ENCODE peak calls at places on chromosomes 13 and 19, in six cellular contexts. One of them, this sample, is unnamed.

GRCh38 chr19:12784394-12784870 is 6.9 kb upstream of the JUNB start:
- DNase-seq in AG09319: no peak
- DNase-seq in BE2C: no peak
- DNase-seq in neural crest cell: no peak
- DNase-seq in left ventricle myocardium inferior: no peak
- DNase-seq in pancreas: no peak
- DNase-seq in this sample: no peak

GRCh38 chr13:74206061-74206561 is 71.9 kb upstream of the KLF12 start:
- DNase-seq in neural crest cell: no peak
- DNase-seq in AG09319: peak
- DNase-seq in pancreas: no peak
- DNase-seq in left ventricle myocardium inferior: no peak
- DNase-seq in BE2C: no peak
- DNase-seq in this sample: no peak

GRCh38 chr19:41691268-41691970 is 3.3 kb upstream of the CEACAM7 start:
- DNase-seq in neural crest cell: no peak
- DNase-seq in left ventricle myocardium inferior: no peak
- DNase-seq in pancreas: no peak
- DNase-seq in AG09319: no peak
- DNase-seq in BE2C: peak
- DNase-seq in this sample: peak

GRCh38 chr19:7953576-7953975 is 10.1 kb upstream of the TIMM44 start:
- DNase-seq in AG09319: no peak
- DNase-seq in neural crest cell: no peak
- DNase-seq in BE2C: no peak
- DNase-seq in left ventricle myocardium inferior: no peak
- DNase-seq in pancreas: no peak
- DNase-seq in this sample: no peak

GRCh38 chr19:48861313-48861712 is 7.1 kb downstream of the PLEKHA4 start:
- DNase-seq in BE2C: no peak
- DNase-seq in left ventricle myocardium inferior: no peak
- DNase-seq in neural crest cell: no peak
- DNase-seq in pancreas: no peak
- DNase-seq in AG09319: no peak
- DNase-seq in this sample: no peak

GRCh38 chr13:98826156-98826555 is 73.7 kb upstream of the SLC15A1 start:
- DNase-seq in neural crest cell: no peak
- DNase-seq in AG09319: no peak
- DNase-seq in left ventricle myocardium inferior: no peak
- DNase-seq in BE2C: no peak
- DNase-seq in pancreas: no peak
- DNase-seq in this sample: no peak

GRCh38 chr19:49224856-49225255 is 67.3 kb downstream of the TRPM4 start:
- DNase-seq in AG09319: no peak
- DNase-seq in left ventricle myocardium inferior: peak
- DNase-seq in BE2C: peak
- DNase-seq in neural crest cell: no peak
- DNase-seq in pancreas: peak
- DNase-seq in this sample: no peak

GRCh38 chr19:58386166-58386575 is 898 bp upstream of the RPS5 start:
- DNase-seq in left ventricle myocardium inferior: no peak
- DNase-seq in BE2C: peak
- DNase-seq in AG09319: no peak
- DNase-seq in neural crest cell: no peak
- DNase-seq in pancreas: no peak
- DNase-seq in this sample: no peak

GRCh38 chr19:53553865-53554791 is 16.2 kb downstream of the ZNF331 start:
- DNase-seq in pancreas: peak
- DNase-seq in BE2C: peak
- DNase-seq in left ventricle myocardium inferior: peak
- DNase-seq in neural crest cell: no peak
- DNase-seq in AG09319: peak
- DNase-seq in this sample: peak

GRCh38 chr13:22316494-22317025 is 645.7 kb downstream of the FGF9 start:
- DNase-seq in left ventricle myocardium inferior: no peak
- DNase-seq in AG09319: no peak
- DNase-seq in BE2C: no peak
- DNase-seq in pancreas: no peak
- DNase-seq in neural crest cell: no peak
- DNase-seq in this sample: no peak

GRCh38 chr19:19083413-19084178 is 19.8 kb downstream of the SLC25A42 start:
- DNase-seq in left ventricle myocardium inferior: peak
- DNase-seq in pancreas: no peak
- DNase-seq in neural crest cell: no peak
- DNase-seq in BE2C: no peak
- DNase-seq in AG09319: no peak
- DNase-seq in this sample: no peak

GRCh38 chr19:46717034-46717715 is at the start of gene PRKD2:
- DNase-seq in left ventricle myocardium inferior: peak
- DNase-seq in neural crest cell: peak
- DNase-seq in AG09319: peak
- DNase-seq in pancreas: peak
- DNase-seq in BE2C: peak
- DNase-seq in this sample: peak

GRCh38 chr13:30477346-30478235 is 11.9 kb upstream of the HMGB1 start:
- DNase-seq in AG09319: no peak
- DNase-seq in neural crest cell: no peak
- DNase-seq in pancreas: no peak
- DNase-seq in left ventricle myocardium inferior: no peak
- DNase-seq in BE2C: no peak
- DNase-seq in this sample: peak

GRCh38 chr19:18427752-18428131 is 8.5 kb downstream of the SSBP4 start:
- DNase-seq in left ventricle myocardium inferior: no peak
- DNase-seq in BE2C: peak
- DNase-seq in neural crest cell: no peak
- DNase-seq in pancreas: no peak
- DNase-seq in AG09319: no peak
- DNase-seq in this sample: no peak

GRCh38 chr13:33612641-33613638 is 205.0 kb upstream of the RFC3 start:
- DNase-seq in pancreas: no peak
- DNase-seq in neural crest cell: no peak
- DNase-seq in AG09319: no peak
- DNase-seq in BE2C: no peak
- DNase-seq in left ventricle myocardium inferior: no peak
- DNase-seq in this sample: peak

GRCh38 chr13:52925775-52926285 is 77.4 kb upstream of the PCDH8 start:
- DNase-seq in BE2C: no peak
- DNase-seq in left ventricle myocardium inferior: peak
- DNase-seq in neural crest cell: no peak
- DNase-seq in AG09319: no peak
- DNase-seq in pancreas: no peak
- DNase-seq in this sample: no peak

GRCh38 chr19:16566161-16566560 is 6.1 kb downstream of the SLC35E1 start:
- DNase-seq in left ventricle myocardium inferior: no peak
- DNase-seq in neural crest cell: no peak
- DNase-seq in BE2C: no peak
- DNase-seq in AG09319: no peak
- DNase-seq in pancreas: no peak
- DNase-seq in this sample: no peak

GRCh38 chr19:41872775-41873647 is 4.1 kb upstream of the CD79A start:
- DNase-seq in BE2C: peak
- DNase-seq in pancreas: peak
- DNase-seq in neural crest cell: peak
- DNase-seq in left ventricle myocardium inferior: peak
- DNase-seq in AG09319: no peak
- DNase-seq in this sample: no peak

GRCh38 chr13:98965325-98965724 is 12.5 kb downstream of the DOCK9 start:
- DNase-seq in BE2C: no peak
- DNase-seq in neural crest cell: no peak
- DNase-seq in AG09319: no peak
- DNase-seq in pancreas: no peak
- DNase-seq in left ventricle myocardium inferior: no peak
- DNase-seq in this sample: no peak

GRCh38 chr13:110127986-110128511 is 178.9 kb downstream of the COL4A1 start:
- DNase-seq in neural crest cell: no peak
- DNase-seq in pancreas: no peak
- DNase-seq in AG09319: no peak
- DNase-seq in left ventricle myocardium inferior: no peak
- DNase-seq in BE2C: no peak
- DNase-seq in this sample: no peak

GRCh38 chr13:44305216-44305615 is 68.4 kb upstream of the SERP2 start:
- DNase-seq in BE2C: no peak
- DNase-seq in neural crest cell: no peak
- DNase-seq in pancreas: no peak
- DNase-seq in left ventricle myocardium inferior: no peak
- DNase-seq in AG09319: no peak
- DNase-seq in this sample: no peak

GRCh38 chr13:33193428-33193974 is 92.1 kb downstream of the STARD13 start:
- DNase-seq in neural crest cell: no peak
- DNase-seq in pancreas: no peak
- DNase-seq in AG09319: no peak
- DNase-seq in left ventricle myocardium inferior: no peak
- DNase-seq in BE2C: peak
- DNase-seq in this sample: no peak

DNA sequence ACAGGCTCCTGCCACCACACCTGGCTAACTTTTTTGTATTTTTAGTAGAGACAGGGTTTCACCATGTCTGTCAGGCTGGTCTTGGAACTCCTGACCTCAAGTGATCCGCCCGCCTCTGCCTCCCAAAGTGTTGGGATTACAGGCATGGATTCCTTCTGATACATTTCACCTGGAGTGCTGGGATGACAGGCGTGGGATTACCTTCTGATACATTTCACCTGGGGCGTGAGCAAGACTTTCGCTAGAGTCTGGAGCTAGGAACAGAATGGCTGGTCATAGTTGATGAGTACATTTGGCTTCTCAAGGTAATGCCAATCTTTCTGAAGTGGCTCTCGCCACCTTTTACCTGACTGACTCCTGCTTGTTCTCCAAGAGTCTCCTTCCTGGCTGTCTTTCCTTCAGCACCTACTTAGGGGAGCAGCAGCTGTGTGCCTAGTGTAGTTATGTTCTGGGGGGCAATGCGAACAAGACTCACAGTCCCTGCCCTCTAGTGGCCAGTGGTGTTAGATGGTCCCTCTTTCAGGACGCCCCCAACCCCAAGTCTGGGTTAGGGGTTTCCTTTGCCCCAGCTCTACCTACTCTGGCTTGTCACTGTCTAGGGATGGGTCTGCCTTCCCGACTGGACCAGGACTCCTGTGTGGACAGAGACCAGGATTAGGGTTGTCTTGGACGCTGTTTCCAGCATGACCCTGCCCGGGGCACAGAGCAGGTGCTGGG is 19.3 kb downstream of the PPP1R37 start:
- DNase-seq in AG09319: no peak
- DNase-seq in neural crest cell: no peak
- DNase-seq in left ventricle myocardium inferior: no peak
- DNase-seq in BE2C: no peak
- DNase-seq in pancreas: no peak
- DNase-seq in this sample: no peak
- TF ChIP-seq CTCF in AG09319: no peak
- TF ChIP-seq CTCF in neural crest cell: peak
- TF ChIP-seq CTCF in left ventricle myocardium inferior: no peak
- TF ChIP-seq CTCF in BE2C: peak
- TF ChIP-seq CTCF in pancreas: no peak
- TF ChIP-seq CTCF in this sample: no peak

DNA sequence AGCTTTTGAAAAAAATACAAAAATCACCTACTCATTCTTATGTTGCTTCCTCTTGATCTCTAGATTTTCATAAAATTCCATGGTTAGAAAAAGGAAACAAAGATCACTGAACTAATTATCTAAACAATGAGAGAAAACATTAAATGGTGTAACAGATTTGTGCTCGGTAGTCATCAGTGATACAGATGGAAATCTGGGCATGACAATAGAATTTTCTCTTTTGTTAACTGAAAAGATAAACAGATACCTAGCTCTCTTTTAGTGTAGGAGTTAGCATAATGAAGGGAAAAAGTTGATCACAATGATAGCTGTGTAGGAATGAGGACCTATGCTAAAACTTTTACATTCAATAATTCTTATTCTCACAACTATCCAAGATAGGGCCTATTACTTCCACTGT is 103.7 kb downstream of the TBC1D4 start:
- DNase-seq in pancreas: no peak
- DNase-seq in neural crest cell: no peak
- DNase-seq in left ventricle myocardium inferior: no peak
- DNase-seq in BE2C: no peak
- DNase-seq in AG09319: no peak
- DNase-seq in this sample: no peak
- TF ChIP-seq CTCF in pancreas: no peak
- TF ChIP-seq CTCF in neural crest cell: no peak
- TF ChIP-seq CTCF in left ventricle myocardium inferior: no peak
- TF ChIP-seq CTCF in BE2C: no peak
- TF ChIP-seq CTCF in AG09319: no peak
- TF ChIP-seq CTCF in this sample: no peak

GRCh38 chr13:91579320-91579719 is 180.9 kb downstream of the GPC5 start:
- DNase-seq in BE2C: no peak
- DNase-seq in neural crest cell: no peak
- DNase-seq in AG09319: no peak
- DNase-seq in pancreas: no peak
- DNase-seq in left ventricle myocardium inferior: no peak
- DNase-seq in this sample: no peak

GRCh38 chr13:91572439-91572838 is 174.0 kb downstream of the GPC5 start:
- DNase-seq in AG09319: no peak
- DNase-seq in pancreas: no peak
- DNase-seq in BE2C: no peak
- DNase-seq in left ventricle myocardium inferior: no peak
- DNase-seq in neural crest cell: no peak
- DNase-seq in this sample: no peak

GRCh38 chr13:91574756-91575155 is 176.3 kb downstream of the GPC5 start:
- DNase-seq in pancreas: no peak
- DNase-seq in neural crest cell: no peak
- DNase-seq in BE2C: no peak
- DNase-seq in left ventricle myocardium inferior: no peak
- DNase-seq in AG09319: no peak
- DNase-seq in this sample: no peak

GRCh38 chr13:91572944-91573535 is 174.6 kb downstream of the GPC5 start:
- DNase-seq in neural crest cell: no peak
- DNase-seq in BE2C: no peak
- DNase-seq in AG09319: no peak
- DNase-seq in left ventricle myocardium inferior: no peak
- DNase-seq in pancreas: no peak
- DNase-seq in this sample: no peak

DNA sequence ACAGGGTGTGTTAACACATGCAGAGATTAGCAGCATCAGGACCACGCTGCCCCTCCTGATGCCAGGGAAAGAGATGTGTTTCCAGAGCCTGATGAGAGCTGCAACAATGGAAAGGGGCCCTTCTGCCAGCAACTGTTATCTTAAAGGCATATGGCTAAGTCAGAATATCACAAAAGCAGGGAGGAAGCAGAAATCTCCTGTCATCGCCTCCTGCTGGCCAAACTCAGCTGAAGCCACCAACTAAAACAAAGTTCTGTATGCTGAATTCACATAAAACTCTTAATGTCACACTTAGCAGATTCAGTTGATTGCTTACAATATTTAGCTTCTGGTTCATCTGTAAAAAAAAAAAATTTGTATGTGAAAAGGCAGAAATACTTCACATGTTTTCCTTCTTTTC is 178.2 kb downstream of the GPC5 start:
- DNase-seq in AG09319: no peak
- DNase-seq in pancreas: no peak
- DNase-seq in left ventricle myocardium inferior: no peak
- DNase-seq in neural crest cell: peak
- DNase-seq in BE2C: peak
- DNase-seq in this sample: no peak
- TF ChIP-seq CTCF in AG09319: no peak
- TF ChIP-seq CTCF in pancreas: no peak
- TF ChIP-seq CTCF in left ventricle myocardium inferior: no peak
- TF ChIP-seq CTCF in neural crest cell: peak
- TF ChIP-seq CTCF in BE2C: peak
- TF ChIP-seq CTCF in this sample: peak

GRCh38 chr13:76690611-76691010 is 195.6 kb downstream of the KCTD12 start:
- DNase-seq in neural crest cell: no peak
- DNase-seq in AG09319: no peak
- DNase-seq in left ventricle myocardium inferior: no peak
- DNase-seq in BE2C: no peak
- DNase-seq in pancreas: no peak
- DNase-seq in this sample: no peak
- TF ChIP-seq CTCF in neural crest cell: no peak
- TF ChIP-seq CTCF in AG09319: no peak
- TF ChIP-seq CTCF in left ventricle myocardium inferior: no peak
- TF ChIP-seq CTCF in BE2C: no peak
- TF ChIP-seq CTCF in pancreas: no peak
- TF ChIP-seq CTCF in this sample: no peak

This sample was measured in GM13977.